ENCODE peak calls at places on chromosomes 5 and 9, in nine cellular contexts. Y, D, B, Q, Z, G, F, J and S are unnamed samples. For H3K4me1, the result is how much of the 10 kb centered on the place peaks cover.

GRCh38 chr5:87268126-87268969 is 665 bp downstream of the RASA1 start:
- DNase-seq in B (peak), Y (peak), F (peak), Q (peak), D (peak), G (no peak), Z (peak), J (peak), S (peak)

GRCh38 chr5:78908173-78908901 is 76.8 kb downstream of the ARSB start:
- DNase-seq in B (peak), F (peak), D (peak), J (peak), Q (no peak), Z (peak), Y (no peak), G (no peak), S (peak)

GRCh38 chr5:176355400-176356178 is 6.0 kb downstream of the KIAA1191 start:
- DNase-seq in D (no peak), G (no peak), J (no peak), B (no peak), Y (no peak), Z (no peak), F (peak), Q (peak), S (no peak)

GRCh38 chr5:410911-411517 is 32.0 kb upstream of the EXOC3 start:
- DNase-seq in G (no peak), D (no peak), B (peak), J (no peak), Y (no peak), Z (no peak), F (no peak), Q (no peak), S (no peak)

GRCh38 chr9:81389569-81389993 is 299.8 kb downstream of the TLE1 start:
- DNase-seq in Q (peak), J (peak), Z (no peak), F (no peak), G (no peak), B (peak), Y (peak), D (peak), S (peak)

GRCh38 chr9:75454891-75455290 is 366.6 kb downstream of the OSTF1 start:
- DNase-seq in Y (no peak), B (no peak), F (no peak), G (no peak), Q (no peak), D (no peak), J (no peak), Z (no peak), S (no peak)

GRCh38 chr9:123453904-123454321 is 97.9 kb downstream of the CRB2 start:
- DNase-seq in F (no peak), J (no peak), D (peak), Z (peak), B (no peak), G (no peak), Q (no peak), Y (no peak), S (no peak)

GRCh38 chr5:160846642-160847041 is 5.4 kb downstream of the ATP10B start:
- DNase-seq in Q (no peak), J (no peak), Y (no peak), Z (no peak), B (no peak), F (no peak), D (no peak), G (no peak), S (no peak)

GRCh38 chr5:179907570-179908324 is at the start of gene TBC1D9B:
- DNase-seq in Q (peak), F (peak), D (peak), J (peak), Z (peak), B (peak), G (peak), Y (peak), S (peak)

GRCh38 chr9:79939819-79940218 is 368.1 kb downstream of the TLE4 start:
- DNase-seq in G (no peak), Y (no peak), D (no peak), B (no peak), Q (peak), Z (no peak), J (no peak), F (no peak), S (peak)

GRCh38 chr5:169667896-169668674 is 31.0 kb downstream of the DOCK2 start:
- DNase-seq in B (peak), G (no peak), Z (no peak), Y (peak), D (no peak), F (no peak), Q (peak), J (peak), S (peak)

GRCh38 chr5:83492331-83492730 is 20.8 kb downstream of the VCAN start:
- DNase-seq in F (no peak), J (no peak), Z (no peak), G (no peak), Q (no peak), D (no peak), Y (peak), B (no peak), S (no peak)

GRCh38 chr5:157252741-157253465 is 13.0 kb upstream of the CYFIP2 start:
- DNase-seq in F (no peak), B (peak), Y (no peak), G (peak), D (no peak), Q (no peak), Z (no peak), J (no peak), S (peak)

GRCh38 chr5:150323092-150323491 is 20.4 kb upstream of the ARSI start:
- DNase-seq in D (no peak), G (no peak), Y (no peak), B (peak), Z (no peak), J (peak), F (no peak), Q (no peak), S (no peak)

GRCh38 chr9:125993423-125993935 is 246.3 kb downstream of the PBX3 start:
- DNase-seq in Z (no peak), B (no peak), Y (no peak), J (no peak), F (no peak), G (no peak), D (no peak), Q (no peak), S (no peak)

GRCh38 chr9:123445981-123446610 is 90.1 kb downstream of the CRB2 start:
- DNase-seq in J (peak), Y (no peak), Q (no peak), F (no peak), D (no peak), B (peak), Z (no peak), G (no peak), S (no peak)

GRCh38 chr5:69334793-69335268 is 2.2 kb upstream of the CCDC125 start:
- DNase-seq in G (peak), Y (peak), D (peak), Q (peak), B (peak), F (peak), Z (peak), J (peak), S (peak)

GRCh38 chr9:26537211-26537610 is 355.4 kb downstream of the CAAP1 start:
- DNase-seq in Z (no peak), J (no peak), F (peak), Y (no peak), B (no peak), Q (no peak), D (no peak), G (no peak), S (no peak)

GRCh38 chr5:1493413-1493812 is 30.3 kb downstream of the LPCAT1 start:
- DNase-seq in J (no peak), Q (no peak), F (no peak), Y (no peak), G (no peak), D (no peak), B (no peak), Z (no peak), S (no peak)

GRCh38 chr9:69086769-69087168 is 51.2 kb downstream of the FXN start:
- DNase-seq in G (no peak), D (no peak), F (no peak), B (no peak), Y (no peak), Q (no peak), J (peak), Z (no peak), S (no peak)

GRCh38 chr9:134488251-134488900 is 153.2 kb upstream of the COL5A1 start:
- DNase-seq in F (no peak), G (no peak), Q (no peak), Z (no peak), D (peak), B (no peak), Y (no peak), J (no peak), S (no peak)

GRCh38 chr9:20137425-20137824 is 348.6 kb upstream of the SLC24A2 start:
- DNase-seq in Y (no peak), Z (no peak), D (no peak), G (no peak), J (no peak), F (no peak), Q (no peak), B (no peak), S (no peak)

GRCh38 chr5:153880094-153880493 is 158.6 kb downstream of the FAM114A2 start:
- DNase-seq in B (no peak), Y (no peak), G (no peak), Z (no peak), Q (no peak), F (no peak), D (no peak), J (no peak), S (no peak)

GRCh38 chr5:82885657-82886389 is 191.4 kb downstream of the TMEM167A start:
- DNase-seq in D (peak), Z (no peak), G (no peak), B (peak), F (no peak), J (peak), Q (peak), Y (peak), S (peak)

GRCh38 chr9:129458663-129459549 is 162.0 kb downstream of the C9orf50 start:
- DNase-seq in Y (no peak), Z (peak), Q (no peak), D (peak), J (no peak), G (peak), B (no peak), F (peak), S (peak)

GRCh38 chr5:91018185-91018584 is 364.9 kb downstream of the ARRDC3 start:
- DNase-seq in D (no peak), G (no peak), Y (no peak), F (no peak), Q (no peak), B (peak), J (peak), Z (no peak), S (peak)

GRCh38 chr5:151156732-151157402 is 712 bp downstream of the ANXA6 start:
- DNase-seq in B (peak), D (peak), Z (no peak), F (peak), G (no peak), Y (no peak), J (peak), Q (no peak), S (peak)

GRCh38 chr5:371811-372555 is 50.5 kb downstream of the AHRR start:
- DNase-seq in Y (no peak), J (no peak), Q (no peak), G (no peak), D (no peak), B (no peak), Z (no peak), F (no peak), S (no peak)

GRCh38 chr5:1648806-1649205 is 125.0 kb upstream of the LPCAT1 start:
- DNase-seq in Y (no peak), F (no peak), Q (no peak), J (no peak), Z (no peak), D (no peak), B (no peak), G (no peak), S (peak)

GRCh38 chr5:174837919-174838902 is 113.8 kb downstream of the MSX2 start:
- DNase-seq in Q (peak), D (no peak), B (peak), G (no peak), F (peak), Z (peak), J (peak), Y (peak), S (peak)

GRCh38 chr5:157915638-157916037 is 56.7 kb upstream of the CLINT1 start:
- DNase-seq in D (peak), Z (peak), G (no peak), F (no peak), Q (no peak), J (peak), B (peak), Y (peak), S (no peak)

GRCh38 chr9:106403081-106403480 is 459.9 kb upstream of the ZNF462 start:
- DNase-seq in Y (peak), B (no peak), G (no peak), J (no peak), Z (no peak), D (no peak), Q (no peak), F (no peak), S (no peak)

GRCh38 chr5:73272351-73272750 is 99.4 kb downstream of the TMEM174 start:
- DNase-seq in B (no peak), F (no peak), D (no peak), G (no peak), Z (no peak), Y (no peak), Q (no peak), J (no peak), S (no peak)

GRCh38 chr5:134240421-134240962 is 14.6 kb upstream of the PPP2CA start:
- DNase-seq in J (peak), G (no peak), Z (no peak), Q (no peak), Y (peak), B (peak), D (no peak), F (no peak), S (peak)

GRCh38 chr9:124593080-124594058 is 86.2 kb upstream of the NR5A1 start:
- DNase-seq in B (peak), G (no peak), Q (no peak), F (peak), Y (no peak), Z (no peak), D (no peak), J (no peak), S (no peak)

GRCh38 chr5:150236313-150236712 is 46.5 kb downstream of the SLC6A7 start:
- DNase-seq in F (no peak), Z (no peak), G (no peak), Y (no peak), B (no peak), Q (no peak), D (no peak), J (no peak), S (no peak)

GRCh38 chr9:127858041-127858512 is 3.6 kb upstream of the ENG start:
- DNase-seq in B (no peak), G (no peak), D (peak), Y (no peak), Q (no peak), F (no peak), Z (peak), J (no peak), S (no peak)

GRCh38 chr9:127863179-127863578 is 8.7 kb upstream of the ENG start:
- DNase-seq in Y (no peak), G (no peak), J (no peak), B (no peak), Q (no peak), F (no peak), Z (no peak), D (no peak), S (no peak)

GRCh38 chr9:127860260-127860659 is 5.8 kb upstream of the ENG start:
- DNase-seq in J (no peak), Z (no peak), B (no peak), D (peak), F (no peak), G (no peak), Q (no peak), Y (no peak), S (no peak)

GRCh38 chr9:127862075-127863011 is 7.9 kb upstream of the ENG start:
- DNase-seq in G (peak), Y (no peak), Q (no peak), B (no peak), D (peak), Z (no peak), J (no peak), F (no peak), S (no peak)

GRCh38 chr9:127860779-127861178 is 6.3 kb upstream of the ENG start:
- DNase-seq in F (no peak), Q (no peak), Y (no peak), G (no peak), D (no peak), J (no peak), Z (no peak), B (no peak), S (no peak)
- H3K4me1 ChIP-seq in F (under half), Q (under half), Y (under half), G (half or more), D (under half), J (under half), Z (under half), B (under half), S (under half)

DNA sequence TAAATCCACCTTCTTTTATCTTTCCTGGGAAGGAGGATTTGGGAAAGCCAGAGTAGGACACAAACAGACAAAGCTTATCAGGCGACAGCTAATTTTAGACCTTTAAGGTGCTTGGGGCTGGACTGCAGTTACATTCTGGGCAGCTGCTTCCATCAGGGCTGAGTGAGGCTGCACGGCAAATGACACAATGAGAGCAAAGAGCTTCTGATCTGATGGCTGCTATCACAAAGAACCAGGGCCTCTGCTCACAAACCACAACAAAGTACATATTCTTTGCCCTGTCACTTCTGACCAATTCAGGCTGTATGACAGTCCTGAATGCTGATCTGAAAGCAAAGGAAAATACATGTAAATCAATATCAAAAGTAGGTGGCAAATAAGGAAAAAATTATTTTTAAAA is 93.1 kb downstream of the MRPS27 start:
- DNase-seq in Q (no peak), Y (no peak), F (no peak), J (no peak), Z (no peak), B (no peak), D (no peak), G (no peak), S (no peak)
- H3K4me1 ChIP-seq in Q (under half), Y (under half), F (under half), J (under half), Z (under half), B (under half), D (under half), G (under half), S (under half)

GRCh38 chr9:89492586-89492985 is 5.3 kb downstream of the SEMA4D start:
- DNase-seq in D (peak), Z (no peak), J (no peak), Q (no peak), G (no peak), F (no peak), B (no peak), Y (no peak), S (no peak)
- H3K4me1 ChIP-seq in D (under half), Z (under half), J (under half), Q (under half), G (half or more), F (half or more), B (under half), Y (under half), S (under half)

DNA sequence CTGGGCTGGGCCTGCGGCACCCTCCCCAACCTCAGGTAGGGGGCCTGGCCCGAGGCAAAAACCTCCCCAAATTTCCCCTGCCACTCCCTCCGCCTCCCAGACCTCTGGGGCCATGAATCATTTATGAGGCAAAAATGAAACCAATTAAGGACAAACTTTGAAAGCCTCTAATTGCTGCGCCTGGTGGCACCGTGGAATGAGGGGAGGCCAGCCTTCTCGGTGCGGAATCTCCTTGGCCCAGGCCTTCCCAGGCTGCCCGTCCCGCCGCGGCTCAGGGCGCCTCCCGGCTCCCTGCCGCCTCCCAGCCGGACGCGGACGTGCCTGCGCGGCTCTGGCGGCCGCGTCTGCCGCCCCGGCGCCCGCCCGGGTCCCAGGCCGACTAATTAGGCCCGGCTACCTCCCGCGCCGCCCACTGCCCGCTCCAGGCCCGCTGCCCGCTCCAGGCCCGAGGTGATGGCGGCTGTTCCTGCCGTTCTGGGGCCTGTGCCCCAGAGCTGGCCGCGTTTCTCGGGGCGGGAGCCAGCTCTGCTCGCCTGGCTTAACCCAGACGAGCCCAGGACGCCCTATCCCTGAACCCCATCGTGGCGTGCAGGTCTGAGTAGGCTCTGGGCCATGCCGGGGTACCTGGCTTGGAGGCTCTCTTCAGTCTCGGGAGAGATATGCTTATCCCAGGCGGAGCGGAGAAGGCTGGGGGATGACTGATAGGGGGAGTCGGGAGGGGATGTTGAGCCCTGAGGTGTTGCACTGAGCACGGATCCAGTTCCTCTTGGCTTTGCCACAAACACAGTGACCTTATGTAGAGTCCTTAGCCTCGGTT is 20.1 kb downstream of the CXXC5 start:
- DNase-seq in Y (peak), F (peak), Z (no peak), G (peak), B (no peak), Q (no peak), D (peak), J (peak), S (peak)
- H3K4me1 ChIP-seq in Y (under half), F (under half), Z (half or more), G (under half), B (under half), Q (under half), D (under half), J (under half), S (half or more)

GRCh38 chr5:14676320-14676719 is 11.8 kb downstream of the OTULIN start:
- DNase-seq in J (peak), F (no peak), G (no peak), Y (peak), Z (peak), B (peak), D (peak), Q (no peak), S (no peak)

GRCh38 chr5:14675865-14676300 is 11.4 kb downstream of the OTULIN start:
- DNase-seq in Y (no peak), B (no peak), J (peak), Q (no peak), Z (no peak), D (no peak), G (no peak), F (no peak), S (no peak)

GRCh38 chr5:14673443-14673842 is 8.9 kb downstream of the OTULIN start:
- DNase-seq in B (no peak), Z (no peak), Y (no peak), Q (no peak), G (no peak), D (no peak), J (no peak), F (no peak), S (no peak)

GRCh38 chr5:14672508-14673394 is 8.2 kb downstream of the OTULIN start:
- DNase-seq in Q (no peak), J (no peak), D (no peak), G (no peak), F (peak), Z (no peak), Y (no peak), B (peak), S (no peak)

DNA sequence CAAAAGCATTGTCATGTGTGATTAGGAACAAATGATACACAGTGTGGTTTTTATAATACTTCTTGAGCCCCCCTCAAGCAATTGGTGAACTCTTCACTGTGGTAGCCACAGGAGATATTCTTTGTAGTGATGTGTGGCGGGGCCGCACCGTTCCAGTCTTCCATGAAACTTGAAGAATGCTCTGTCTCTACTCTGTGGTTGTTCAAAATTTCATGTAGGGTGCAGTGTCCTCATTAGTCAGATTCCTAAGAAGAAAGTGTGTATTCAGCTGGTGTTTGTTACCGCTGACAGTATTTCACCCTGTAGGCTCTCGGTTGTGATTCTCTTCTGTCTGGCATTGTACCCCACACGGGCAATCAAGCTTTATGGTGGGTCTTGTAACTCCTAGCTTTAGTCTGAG is 10.8 kb downstream of the OTULIN start:
- DNase-seq in B (no peak), D (no peak), Y (no peak), F (no peak), Q (no peak), G (no peak), Z (no peak), J (no peak), S (no peak)
- H3K4me1 ChIP-seq in B (under half), D (under half), Y (under half), F (half or more), Q (under half), G (half or more), Z (under half), J (under half), S (under half)

GRCh38 chr9:98572054-98572627 is 136.6 kb downstream of the GABBR2 start:
- DNase-seq in G (no peak), F (no peak), J (no peak), Q (no peak), Z (no peak), B (peak), Y (peak), D (no peak), S (no peak)
- H3K4me1 ChIP-seq in G (under half), F (under half), J (under half), Q (under half), Z (under half), B (under half), Y (under half), D (under half), S (under half)